ENCODE peak calls at places on chromosomes 16 and 17, in six cellular contexts. Q is substantia nigra, O is GM12865, F is putamen, P is body of pancreas, Z is AML-193. E is an unnamed sample.

GRCh38 chr17:28908640-28909098 is 5.8 kb upstream of the DHRS13 start:
- DNase-seq in F (no peak), O (no peak), Q (no peak), P (no peak), Z (no peak), E (no peak)

GRCh38 chr17:17792551-17793377 is 44.0 kb downstream of the SREBF1 start:
- DNase-seq in Q (peak), F (no peak), Z (no peak), P (no peak), O (peak), E (peak)

GRCh38 chr17:65749479-65749878 is 188.0 kb upstream of the AXIN2 start:
- DNase-seq in O (no peak), P (no peak), F (no peak), Q (no peak), Z (no peak), E (no peak)

GRCh38 chr17:41631025-41631889 is 6.9 kb upstream of the KRT17 start:
- DNase-seq in F (no peak), Q (no peak), Z (no peak), P (no peak), O (no peak), E (no peak)

GRCh38 chr16:87178977-87179376 is 138.2 kb downstream of the C16orf95 start:
- DNase-seq in Z (no peak), P (no peak), F (no peak), Q (no peak), O (no peak), E (no peak)

GRCh38 chr17:35972945-35973332 is 8.4 kb downstream of the CCL16 start:
- DNase-seq in Q (no peak), Z (no peak), P (no peak), F (no peak), O (no peak), E (no peak)

GRCh38 chr16:12210925-12211869 is 234.7 kb downstream of the SNX29 start:
- DNase-seq in P (no peak), F (no peak), Q (no peak), Z (no peak), O (no peak), E (no peak)

GRCh38 chr16:88781140-88782077 is 3.6 kb downstream of the PIEZO1 start:
- DNase-seq in Z (peak), F (no peak), Q (no peak), P (no peak), O (peak), E (no peak)

GRCh38 chr17:37488009-37488604 is 1.6 kb upstream of the DUSP14 start:
- DNase-seq in F (no peak), O (peak), Q (no peak), P (no peak), Z (peak), E (no peak)

GRCh38 chr17:35022536-35023063 is 40.9 kb downstream of the RFFL start:
- DNase-seq in Z (peak), O (peak), P (peak), F (peak), Q (peak), E (peak)

GRCh38 chr17:7650509-7651096 is at the start of gene ATP1B2:
- DNase-seq in P (peak), Z (no peak), O (peak), F (peak), Q (peak), E (no peak)

GRCh38 chr16:80569440-80570105 is 28.8 kb downstream of the DYNLRB2 start:
- DNase-seq in O (peak), P (no peak), Z (no peak), Q (no peak), F (no peak), E (no peak)

GRCh38 chr16:55323637-55324490 is at the start of gene IRX6:
- DNase-seq in Z (no peak), P (peak), O (no peak), F (no peak), Q (no peak), E (no peak)

GRCh38 chr17:39621523-39622379 is 5.0 kb upstream of the PPP1R1B start:
- DNase-seq in P (peak), Z (peak), Q (peak), O (peak), F (peak), E (peak)

GRCh38 chr17:77210331-77210730 is 69.6 kb downstream of the SEC14L1 start:
- DNase-seq in Z (no peak), F (no peak), Q (no peak), P (no peak), O (no peak), E (no peak)

GRCh38 chr16:77974883-77975282 is 47.5 kb upstream of the CLEC3A start:
- DNase-seq in Z (no peak), O (peak), F (no peak), Q (no peak), P (no peak), E (no peak)

GRCh38 chr16:12458591-12459400 is 344.9 kb downstream of the CPPED1 start:
- DNase-seq in P (no peak), Q (no peak), O (no peak), F (no peak), Z (peak), E (no peak)

GRCh38 chr16:85733839-85734170 is 17.1 kb downstream of the C16orf74 start:
- DNase-seq in Q (no peak), O (no peak), P (no peak), F (no peak), Z (peak), E (no peak)

GRCh38 chr17:550041-550398 is 164.6 kb downstream of the VPS53 start:
- DNase-seq in Z (no peak), O (no peak), Q (no peak), P (no peak), F (no peak), E (no peak)

GRCh38 chr17:16928406-16929280 is 43.3 kb downstream of the TNFRSF13B start:
- DNase-seq in F (no peak), Z (no peak), Q (no peak), O (no peak), P (no peak), E (no peak)

GRCh38 chr17:17075037-17075755 is 32.9 kb downstream of the MPRIP start:
- DNase-seq in O (no peak), F (no peak), Z (no peak), P (peak), Q (no peak), E (no peak)

GRCh38 chr16:24853169-24853824 is 7.5 kb downstream of the SLC5A11 start:
- DNase-seq in O (no peak), Z (no peak), F (no peak), P (no peak), Q (no peak), E (no peak)

GRCh38 chr16:89859809-89860075 is 13.7 kb upstream of the TCF25 start:
- DNase-seq in Z (no peak), Q (no peak), F (no peak), O (no peak), P (no peak), E (no peak)

GRCh38 chr17:29560306-29560705 is 6.5 kb downstream of the ABHD15 start:
- DNase-seq in Z (no peak), Q (no peak), F (no peak), P (no peak), O (no peak), E (no peak)